ENCODE peak calls at places on chromosomes 11 and 22, in five cellular contexts. One of them, this sample, is unnamed.
A peak's percentile ranks its signal among the peaks of the same experiment; 100 is the strongest.

GRCh38 chr22:46797355-46797754 is 34.9 kb downstream of the TBC1D22A start:
- DNase-seq in IMR-90: peak; percentile 55
- DNase-seq in HCT116: no peak
- DNase-seq in prostate gland: no peak
- DNase-seq in spleen: peak; percentile 72
- DNase-seq in this sample: no peak

GRCh38 chr11:68923614-68924013 is 19.9 kb downstream of the IGHMBP2 start:
- DNase-seq in spleen: no peak
- DNase-seq in HCT116: no peak
- DNase-seq in prostate gland: no peak
- DNase-seq in IMR-90: no peak
- DNase-seq in this sample: no peak

GRCh38 chr11:122681731-122682130 is 26.2 kb downstream of the UBASH3B start:
- DNase-seq in IMR-90: no peak
- DNase-seq in HCT116: no peak
- DNase-seq in spleen: no peak
- DNase-seq in prostate gland: no peak
- DNase-seq in this sample: no peak

GRCh38 chr11:33893711-33894401 is 2.0 kb upstream of the LMO2 start:
- DNase-seq in IMR-90: no peak
- DNase-seq in prostate gland: no peak
- DNase-seq in HCT116: no peak
- DNase-seq in spleen: peak; percentile 85
- DNase-seq in this sample: no peak

GRCh38 chr11:1458340-1459218 is 28.0 kb downstream of the MOB2 start:
- DNase-seq in IMR-90: peak; percentile 2
- DNase-seq in spleen: no peak
- DNase-seq in HCT116: no peak
- DNase-seq in prostate gland: peak; percentile 59
- DNase-seq in this sample: peak; percentile 91

GRCh38 chr11:970319-970871 is 44.7 kb downstream of the AP2A2 start:
- DNase-seq in spleen: peak; percentile 87
- DNase-seq in HCT116: no peak
- DNase-seq in IMR-90: no peak
- DNase-seq in prostate gland: no peak
- DNase-seq in this sample: no peak

GRCh38 chr11:107566569-107566968 is 1.0 kb upstream of the ALKBH8 start:
- DNase-seq in IMR-90: no peak
- DNase-seq in spleen: no peak
- DNase-seq in prostate gland: no peak
- DNase-seq in HCT116: no peak
- DNase-seq in this sample: no peak

GRCh38 chr22:50018608-50019291 is 6.2 kb upstream of the IL17REL start:
- DNase-seq in IMR-90: no peak
- DNase-seq in spleen: peak; percentile 10
- DNase-seq in prostate gland: no peak
- DNase-seq in HCT116: no peak
- DNase-seq in this sample: no peak

GRCh38 chr22:38422615-38423511 is 32.1 kb downstream of the KCNJ4 start:
- DNase-seq in IMR-90: no peak
- DNase-seq in spleen: no peak
- DNase-seq in HCT116: no peak
- DNase-seq in prostate gland: no peak
- DNase-seq in this sample: no peak

GRCh38 chr11:69909561-69910518 is 90.6 kb upstream of the FGF3 start:
- DNase-seq in prostate gland: no peak
- DNase-seq in IMR-90: no peak
- DNase-seq in HCT116: no peak
- DNase-seq in spleen: peak; percentile 69
- DNase-seq in this sample: no peak

GRCh38 chr22:41619979-41620645 is 731 bp downstream of the DESI1 start:
- DNase-seq in HCT116: no peak
- DNase-seq in prostate gland: peak; percentile 38
- DNase-seq in IMR-90: no peak
- DNase-seq in spleen: peak; percentile 86
- DNase-seq in this sample: peak; percentile 35

GRCh38 chr11:9004310-9004945 is 627 bp upstream of the NRIP3 start:
- DNase-seq in IMR-90: no peak
- DNase-seq in spleen: peak; percentile 83
- DNase-seq in prostate gland: no peak
- DNase-seq in HCT116: no peak
- DNase-seq in this sample: peak; percentile 20

GRCh38 chr22:21823740-21824438 is 43.6 kb downstream of the MAPK1 start:
- DNase-seq in spleen: no peak
- DNase-seq in IMR-90: peak; percentile 63
- DNase-seq in prostate gland: no peak
- DNase-seq in HCT116: no peak
- DNase-seq in this sample: no peak

GRCh38 chr11:63608353-63609345 is 5.6 kb downstream of the PLAAT3 start:
- DNase-seq in IMR-90: peak; percentile 66
- DNase-seq in prostate gland: no peak
- DNase-seq in spleen: no peak
- DNase-seq in HCT116: no peak
- DNase-seq in this sample: no peak

GRCh38 chr22:37930270-37930951 is 23.0 kb downstream of the C22orf23 start:
- DNase-seq in spleen: no peak
- DNase-seq in prostate gland: no peak
- DNase-seq in IMR-90: peak; percentile 14
- DNase-seq in HCT116: no peak
- DNase-seq in this sample: no peak

GRCh38 chr11:104104664-104105063 is 59.3 kb downstream of the PDGFD start:
- DNase-seq in spleen: no peak
- DNase-seq in IMR-90: no peak
- DNase-seq in HCT116: no peak
- DNase-seq in prostate gland: no peak
- DNase-seq in this sample: no peak

GRCh38 chr11:128559496-128560103 is 27.8 kb downstream of the ETS1 start:
- DNase-seq in prostate gland: no peak
- DNase-seq in IMR-90: no peak
- DNase-seq in spleen: no peak
- DNase-seq in HCT116: no peak
- DNase-seq in this sample: no peak

GRCh38 chr11:116614306-116615210 is 158.2 kb downstream of the BUD13 start:
- DNase-seq in HCT116: no peak
- DNase-seq in IMR-90: no peak
- DNase-seq in prostate gland: no peak
- DNase-seq in spleen: no peak
- DNase-seq in this sample: no peak

GRCh38 chr22:28015676-28016601 is 96.9 kb upstream of the PITPNB start:
- DNase-seq in HCT116: no peak
- DNase-seq in IMR-90: no peak
- DNase-seq in prostate gland: no peak
- DNase-seq in spleen: peak; percentile 52
- DNase-seq in this sample: peak; percentile 9

GRCh38 chr11:47176328-47177228 is at the start of gene ARFGAP2:
- DNase-seq in spleen: peak; percentile 100
- DNase-seq in prostate gland: peak; percentile 98
- DNase-seq in IMR-90: peak; percentile 94
- DNase-seq in HCT116: peak; percentile 86
- DNase-seq in this sample: peak; percentile 96

GRCh38 chr11:47175746-47176327 is 842 bp downstream of the ARFGAP2 start:
- DNase-seq in prostate gland: no peak
- DNase-seq in spleen: no peak
- DNase-seq in IMR-90: no peak
- DNase-seq in HCT116: no peak
- DNase-seq in this sample: no peak

GRCh38 chr11:47178305-47178704 is 1.6 kb upstream of the ARFGAP2 start:
- DNase-seq in IMR-90: no peak
- DNase-seq in spleen: peak; percentile 79
- DNase-seq in HCT116: no peak
- DNase-seq in prostate gland: no peak
- DNase-seq in this sample: no peak

GRCh38 chr11:47177846-47178245 is 1.2 kb upstream of the ARFGAP2 start:
- DNase-seq in prostate gland: no peak
- DNase-seq in spleen: peak; percentile 89
- DNase-seq in IMR-90: no peak
- DNase-seq in HCT116: no peak
- DNase-seq in this sample: peak; percentile 41

GRCh38 chr11:47177229-47177845 is 658 bp upstream of the ARFGAP2 start:
- DNase-seq in IMR-90: peak; percentile 74
- DNase-seq in spleen: no peak
- DNase-seq in prostate gland: peak; percentile 68
- DNase-seq in HCT116: peak; percentile 69
- DNase-seq in this sample: peak; percentile 75
- TF ChIP-seq POLR2A in IMR-90: no peak
- TF ChIP-seq POLR2A in spleen: no peak
- TF ChIP-seq POLR2A in prostate gland: no peak
- TF ChIP-seq POLR2A in HCT116: no peak
- TF ChIP-seq POLR2A in this sample: no peak

GRCh38 chr11:126360049-126360446 is 4.6 kb downstream of the ST3GAL4 start:
- DNase-seq in spleen: peak; percentile 69
- DNase-seq in HCT116: no peak
- DNase-seq in prostate gland: no peak
- DNase-seq in IMR-90: no peak
- DNase-seq in this sample: no peak
- H3K36me3 ChIP-seq in spleen: no peaks in the 10 kb centered on the region
- H3K36me3 ChIP-seq in HCT116: no peaks in the 10 kb centered on the region
- H3K36me3 ChIP-seq in prostate gland: no peaks in the 10 kb centered on the region
- H3K36me3 ChIP-seq in IMR-90: no peaks in the 10 kb centered on the region
- H3K36me3 ChIP-seq in this sample: no peaks in the 10 kb centered on the region

DNA sequence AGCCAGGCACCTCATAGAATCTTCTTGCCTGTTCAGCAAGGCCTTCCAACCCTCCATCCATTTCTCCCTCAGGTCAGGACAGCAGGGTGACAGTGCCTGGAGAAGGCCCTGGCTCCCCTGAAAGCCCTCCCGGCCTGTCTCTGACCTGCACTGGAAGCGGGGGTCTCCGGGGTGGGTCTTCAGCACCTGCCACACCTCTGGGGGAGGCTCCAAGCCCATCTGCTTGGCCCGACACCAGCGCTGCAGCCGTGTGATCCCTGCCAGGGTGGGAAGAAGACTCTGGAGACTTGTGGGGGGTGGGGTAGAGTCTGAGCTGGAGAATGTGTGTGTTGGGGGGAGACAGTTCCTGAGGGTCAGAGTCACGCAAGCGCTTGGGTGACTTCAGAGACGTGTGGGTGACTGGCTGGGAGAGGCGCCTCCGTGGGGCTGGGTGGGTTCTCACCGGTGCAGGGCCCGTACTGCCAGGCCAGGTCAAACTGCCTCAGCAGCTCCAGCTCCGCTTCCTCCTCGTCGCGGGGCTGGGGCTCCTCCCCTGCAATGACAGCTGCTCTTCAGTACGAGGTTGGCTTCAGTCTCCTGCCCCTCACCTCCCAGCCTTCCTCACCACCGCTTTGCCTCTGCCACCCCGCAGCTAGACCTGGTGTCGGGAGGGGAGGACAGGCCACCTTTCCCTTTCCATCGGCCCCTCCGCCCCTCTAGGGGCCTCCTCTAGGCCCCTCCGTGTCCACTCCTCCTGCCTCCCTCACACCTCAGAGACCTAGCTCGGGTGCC is 615 bp downstream of the POLD4 start:
- DNase-seq in IMR-90: no peak
- DNase-seq in spleen: peak; percentile 96
- DNase-seq in prostate gland: peak; percentile 52
- DNase-seq in HCT116: no peak
- DNase-seq in this sample: peak; percentile 46
- TF ChIP-seq POLR2A in IMR-90: peak; percentile 79
- TF ChIP-seq POLR2A in spleen: no peak
- TF ChIP-seq POLR2A in prostate gland: no peak
- TF ChIP-seq POLR2A in HCT116: no peak
- TF ChIP-seq POLR2A in this sample: no peak

GRCh38 chr11:74208507-74208906 is 37.4 kb downstream of the PPME1 start:
- DNase-seq in spleen: no peak
- DNase-seq in HCT116: no peak
- DNase-seq in IMR-90: no peak
- DNase-seq in prostate gland: no peak
- DNase-seq in this sample: no peak
- H3K36me3 ChIP-seq in spleen: peaks cover 89% of the 10 kb centered on the region
- H3K36me3 ChIP-seq in HCT116: peaks cover 2% of the 10 kb centered on the region
- H3K36me3 ChIP-seq in IMR-90: peaks cover 27% of the 10 kb centered on the region
- H3K36me3 ChIP-seq in prostate gland: no peaks in the 10 kb centered on the region
- H3K36me3 ChIP-seq in this sample: no peaks in the 10 kb centered on the region

This sample was measured in uterus.